ENCODE peak calls at places on chromosomes 16 and 17, in six cellular contexts. F is cardiac muscle cell; N is CD4-positive, alpha-beta memory T cell; G is colonic mucosa; Y is ovary; W is CD8-positive, alpha-beta T cell. M is an unnamed sample.

GRCh38 chr16:4106516-4106915 is 9.7 kb downstream of the ADCY9 start:
- DNase-seq in Y (no peak), G (no peak), F (no peak), W (no peak), N (no peak), M (no peak)

GRCh38 chr16:70520612-70521297 is 2.6 kb downstream of the COG4 start:
- DNase-seq in Y (no peak), N (peak; percentile 53), F (peak; percentile 78), G (no peak), W (no peak), M (no peak)

GRCh38 chr16:11431915-11432465 is 86.7 kb downstream of the RMI2 start:
- DNase-seq in Y (no peak), W (no peak), N (no peak), F (peak; percentile 27), G (no peak), M (no peak)

GRCh38 chr17:73342057-73342522 is 30.3 kb upstream of the CDC42EP4 start:
- DNase-seq in N (no peak), F (peak; percentile 97), Y (peak; percentile 85), W (no peak), G (peak; percentile 47), M (peak; percentile 64)

GRCh38 chr16:66536525-66536924 is 13.4 kb downstream of the TK2 start:
- DNase-seq in F (no peak), Y (no peak), G (peak; percentile 9), W (no peak), N (no peak), M (no peak)

GRCh38 chr17:75638893-75639292 is 5.7 kb downstream of the SMIM5 start:
- DNase-seq in G (no peak), N (no peak), Y (no peak), F (no peak), W (no peak), M (no peak)

GRCh38 chr16:73365010-73365409 is 317.1 kb upstream of the ZFHX3 start:
- DNase-seq in G (no peak), F (peak; percentile 60), N (no peak), W (no peak), Y (peak; percentile 10), M (no peak)

GRCh38 chr17:40803617-40804082 is 3.9 kb upstream of the KRT28 start:
- DNase-seq in G (peak; percentile 84), W (peak; percentile 68), N (peak; percentile 62), Y (peak; percentile 40), F (peak; percentile 73), M (peak; percentile 82)

GRCh38 chr17:40623419-40624217 is 24.0 kb downstream of the SMARCE1 start:
- DNase-seq in N (no peak), G (no peak), W (no peak), F (no peak), Y (no peak), M (no peak)

GRCh38 chr17:74427763-74428153 is 4.1 kb upstream of the GPRC5C start:
- DNase-seq in N (no peak), G (no peak), F (no peak), W (no peak), Y (no peak), M (no peak)

GRCh38 chr17:76716834-76717205 is 6.1 kb upstream of the MXRA7 start:
- DNase-seq in N (no peak), W (no peak), F (peak; percentile 98), Y (no peak), G (no peak), M (no peak)

GRCh38 chr16:53773881-53774280 is 69.9 kb downstream of the FTO start:
- DNase-seq in G (no peak), F (no peak), N (no peak), W (no peak), Y (no peak), M (no peak)

GRCh38 chr17:28698253-28698941 is 13.3 kb downstream of the PROCA1 start:
- DNase-seq in W (no peak), G (peak; percentile 91), Y (no peak), N (no peak), F (no peak), M (no peak)

GRCh38 chr17:73998246-73999220 is 204.9 kb upstream of the RPL38 start:
- DNase-seq in Y (no peak), F (peak; percentile 11), W (peak; percentile 62), N (peak; percentile 51), G (peak; percentile 79), M (peak; percentile 46)

GRCh38 chr16:84115919-84116719 is 623 bp downstream of the MBTPS1 start:
- DNase-seq in Y (peak; percentile 49), N (peak; percentile 81), G (peak; percentile 67), F (peak; percentile 57), W (peak; percentile 77), M (peak; percentile 41)

GRCh38 chr16:89920723-89921122 is 2.1 kb downstream of the MC1R start:
- DNase-seq in F (no peak), W (no peak), G (no peak), Y (no peak), N (no peak), M (no peak)

GRCh38 chr16:73019456-73020362 is 28.2 kb downstream of the ZFHX3 start:
- DNase-seq in N (no peak), W (no peak), Y (no peak), F (peak; percentile 88), G (no peak), M (no peak)

GRCh38 chr17:40076101-40076498 is 13.3 kb downstream of the THRA start:
- DNase-seq in G (no peak), F (no peak), Y (no peak), W (no peak), N (no peak), M (no peak)

GRCh38 chr17:19380551-19381284 is 2.4 kb downstream of the MAPK7 start:
- DNase-seq in Y (no peak), G (no peak), N (no peak), W (no peak), F (no peak), M (no peak)

GRCh38 chr17:21019976-21020575 is 22.7 kb downstream of the USP22 start:
- DNase-seq in G (no peak), Y (no peak), W (peak; percentile 64), N (peak; percentile 33), F (peak; percentile 54), M (no peak)

GRCh38 chr17:30429155-30429554 is 48.1 kb upstream of the GOSR1 start:
- DNase-seq in Y (no peak), F (peak; percentile 32), N (no peak), G (no peak), W (no peak), M (no peak)

GRCh38 chr16:49921791-49922456 is 66.0 kb upstream of the ZNF423 start:
- DNase-seq in G (peak; percentile 82), Y (peak; percentile 59), W (peak; percentile 33), N (peak; percentile 15), F (peak; percentile 69), M (peak; percentile 48)

GRCh38 chr16:53711390-53711789 is 7.4 kb downstream of the FTO start:
- DNase-seq in Y (no peak), W (no peak), G (no peak), F (no peak), N (no peak), M (no peak)

GRCh38 chr17:37024181-37024637 is 75.5 kb downstream of the AATF start:
- DNase-seq in Y (no peak), F (peak; percentile 61), N (no peak), G (no peak), W (no peak), M (no peak)

GRCh38 chr17:78236362-78237127 is 5.1 kb downstream of the TMEM235 start:
- DNase-seq in W (no peak), N (no peak), F (no peak), G (no peak), Y (no peak), M (no peak)

DNA sequence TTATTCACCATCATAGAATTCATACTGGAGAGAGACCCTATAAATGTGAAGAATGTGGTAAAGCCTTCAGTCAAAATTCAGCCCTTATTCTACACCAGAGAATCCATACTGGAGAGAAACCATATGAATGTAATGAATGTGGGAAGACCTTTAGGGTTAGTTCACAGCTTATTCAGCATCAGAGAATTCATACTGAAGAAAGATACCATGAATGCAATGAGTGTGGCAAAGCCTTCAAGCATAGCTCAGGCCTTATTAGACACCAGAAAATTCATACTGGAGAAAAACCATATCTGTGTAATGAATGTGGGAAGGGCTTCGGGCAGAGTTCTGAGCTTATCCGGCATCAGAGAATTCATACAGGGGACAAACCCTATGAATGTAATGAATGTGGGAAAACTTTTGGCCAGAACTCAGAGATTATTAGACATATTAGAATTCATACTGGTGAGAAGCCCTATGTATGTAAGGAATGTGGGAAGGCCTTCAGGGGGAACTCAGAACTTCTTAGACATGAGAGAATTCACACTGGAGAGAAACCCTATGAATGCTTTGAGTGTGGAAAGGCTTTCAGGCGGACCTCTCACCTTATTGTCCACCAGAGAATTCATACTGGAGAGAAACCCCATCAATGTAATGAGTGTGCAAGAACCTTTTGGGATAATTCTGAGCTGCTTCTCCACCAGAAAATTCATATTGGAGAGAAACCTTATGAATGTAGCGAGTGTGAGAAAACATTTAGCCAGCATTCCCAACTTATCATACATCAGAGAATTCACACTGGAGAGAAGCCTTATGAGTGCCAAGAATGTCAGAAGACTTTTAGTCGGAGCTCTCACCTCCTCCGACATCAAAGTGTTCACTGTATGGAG is 14.1 kb downstream of the ZFP3 start:
- DNase-seq in F (no peak), N (no peak), G (no peak), Y (no peak), W (no peak), M (no peak)
- H3K9me3 ChIP-seq in F (peaks cover 3% of the 10 kb centered on the region), N (peaks cover 66% of the 10 kb centered on the region), G (peaks cover 35% of the 10 kb centered on the region), Y (peaks cover 13% of the 10 kb centered on the region), W (peaks cover 69% of the 10 kb centered on the region), M (no peaks in the 10 kb centered on the region)

GRCh38 chr17:82328141-82328993 is 5.2 kb downstream of the SECTM1 start:
- DNase-seq in Y (no peak), F (no peak), W (no peak), N (no peak), G (peak; percentile 85), M (no peak)

GRCh38 chr17:82330322-82331239 is 3.0 kb downstream of the SECTM1 start:
- DNase-seq in W (peak; percentile 10), G (no peak), Y (peak; percentile 67), N (no peak), F (peak; percentile 75), M (no peak)

GRCh38 chr17:82328994-82329507 is 4.5 kb downstream of the SECTM1 start:
- DNase-seq in N (no peak), G (no peak), F (no peak), W (peak; percentile 1), Y (no peak), M (no peak)

GRCh38 chr17:82331345-82331939 is 2.1 kb downstream of the SECTM1 start:
- DNase-seq in W (no peak), Y (no peak), F (no peak), G (no peak), N (no peak), M (no peak)

GRCh38 chr17:82329683-82330321 is 3.8 kb downstream of the SECTM1 start:
- DNase-seq in Y (no peak), N (no peak), G (no peak), F (no peak), W (no peak), M (no peak)
- H3K4me3 ChIP-seq in Y (no peak overlapping the region), N (no peak overlapping the region), G (no peak overlapping the region), F (no peak overlapping the region), W (no peak overlapping the region), M (no peak overlapping the region)

GRCh38 chr16:19114359-19115147 is 789 bp downstream of the ITPRIPL2 start:
- DNase-seq in F (peak; percentile 73), Y (peak; percentile 75), W (no peak), G (peak; percentile 72), N (no peak), M (peak; percentile 55)
- H3K4me1 ChIP-seq in F (no peaks in the 10 kb centered on the region), Y (peaks cover 15% of the 10 kb centered on the region), W (no peaks in the 10 kb centered on the region), G (peaks cover 21% of the 10 kb centered on the region), N (peaks cover 27% of the 10 kb centered on the region), M (peaks cover 8% of the 10 kb centered on the region)

DNA sequence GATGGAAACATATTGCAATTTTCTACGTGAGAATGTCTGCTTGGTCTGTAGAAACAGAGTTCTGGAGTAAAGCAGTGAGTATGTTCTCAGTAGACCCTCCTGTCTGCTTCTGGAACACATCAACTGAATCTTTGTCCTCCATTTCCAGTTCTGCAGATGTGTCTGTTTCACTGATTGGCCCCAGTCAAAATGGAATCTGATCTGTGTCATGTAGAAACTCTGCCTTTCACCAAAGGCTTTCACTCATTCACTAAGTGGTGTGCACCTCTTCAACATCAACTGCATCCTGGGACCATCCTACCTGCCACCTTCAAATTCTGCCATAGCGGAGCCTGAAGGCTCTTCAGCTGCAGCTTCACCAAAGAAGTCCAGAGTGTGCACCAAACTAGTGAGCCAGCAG is 2.8 kb upstream of the ZNF267 start:
- DNase-seq in G (no peak), W (no peak), Y (no peak), F (no peak), N (no peak), M (no peak)
- H3K9me3 ChIP-seq in G (no peaks in the 10 kb centered on the region), W (no peaks in the 10 kb centered on the region), Y (no peaks in the 10 kb centered on the region), F (no peaks in the 10 kb centered on the region), N (no peaks in the 10 kb centered on the region), M (no peaks in the 10 kb centered on the region)

M was measured in prostate gland.